ENCODE peak calls at places on chromosome 11, in six cellular contexts. J is GM13977, W is body of pancreas, Z is transverse colon, U is heart left ventricle, D is breast epithelium. O is an unnamed sample.

GRCh38 chr11:19952101-19952605 is 208.1 kb downstream of the DBX1 start:
- DNase-seq in J (no peak), W (no peak), Z (no peak), U (no peak), D (no peak), O (no peak)

GRCh38 chr11:45859661-45860140 is 12.4 kb downstream of the CRY2 start:
- DNase-seq in J (no peak), W (peak; percentile 96), Z (peak; percentile 94), U (peak; percentile 95), D (peak; percentile 89), O (no peak)

GRCh38 chr11:34819740-34820482 is 96.3 kb downstream of the APIP start:
- DNase-seq in J (no peak), W (no peak), Z (no peak), U (no peak), D (no peak), O (no peak)

GRCh38 chr11:72589802-72590761 is 84.1 kb downstream of the PDE2A start:
- DNase-seq in J (peak; percentile 64), W (peak; percentile 66), Z (peak; percentile 53), U (no peak), D (no peak), O (peak; percentile 64)

GRCh38 chr11:92702771-92703170 is 266.7 kb upstream of the MTNR1B start:
- DNase-seq in J (no peak), W (no peak), Z (no peak), U (no peak), D (no peak), O (no peak)

GRCh38 chr11:122230387-122230760 is 114.4 kb upstream of the BLID start:
- DNase-seq in J (no peak), W (no peak), Z (no peak), U (no peak), D (no peak), O (no peak)

GRCh38 chr11:127521413-127521812 is 520.8 kb upstream of the KIRREL3 start:
- DNase-seq in J (no peak), W (no peak), Z (no peak), U (no peak), D (no peak), O (no peak)

GRCh38 chr11:35272391-35272821 is 133.4 kb downstream of the CD44 start:
- DNase-seq in J (peak; percentile 56), W (no peak), Z (peak; percentile 12), U (no peak), D (no peak), O (no peak)

GRCh38 chr11:57348636-57349323 is 10.6 kb downstream of the P2RX3 start:
- DNase-seq in J (no peak), W (no peak), Z (no peak), U (no peak), D (no peak), O (no peak)

GRCh38 chr11:113043704-113044103 is 82.5 kb downstream of the NCAM1 start:
- DNase-seq in J (no peak), W (no peak), Z (no peak), U (no peak), D (no peak), O (no peak)

GRCh38 chr11:134347441-134347840 is 15.7 kb downstream of the GLB1L2 start:
- DNase-seq in J (no peak), W (no peak), Z (no peak), U (no peak), D (no peak), O (no peak)

GRCh38 chr11:76728778-76729177 is 54.4 kb upstream of the TSKU start:
- DNase-seq in J (no peak), W (no peak), Z (no peak), U (no peak), D (no peak), O (no peak)

GRCh38 chr11:128453444-128454336 is 133.7 kb downstream of the ETS1 start:
- DNase-seq in J (no peak), W (peak; percentile 65), Z (peak; percentile 62), U (peak; percentile 63), D (peak; percentile 86), O (no peak)

GRCh38 chr11:17439316-17439782 is 37.3 kb downstream of the ABCC8 start:
- DNase-seq in J (no peak), W (peak; percentile 35), Z (no peak), U (no peak), D (no peak), O (peak; percentile 12)

GRCh38 chr11:44574620-44575287 is 9.3 kb downstream of the CD82 start:
- DNase-seq in J (no peak), W (no peak), Z (no peak), U (no peak), D (peak; percentile 72), O (peak; percentile 27)

GRCh38 chr11:109034341-109034696 is 369.4 kb downstream of the DDX10 start:
- DNase-seq in J (no peak), W (no peak), Z (no peak), U (no peak), D (no peak), O (no peak)

DNA sequence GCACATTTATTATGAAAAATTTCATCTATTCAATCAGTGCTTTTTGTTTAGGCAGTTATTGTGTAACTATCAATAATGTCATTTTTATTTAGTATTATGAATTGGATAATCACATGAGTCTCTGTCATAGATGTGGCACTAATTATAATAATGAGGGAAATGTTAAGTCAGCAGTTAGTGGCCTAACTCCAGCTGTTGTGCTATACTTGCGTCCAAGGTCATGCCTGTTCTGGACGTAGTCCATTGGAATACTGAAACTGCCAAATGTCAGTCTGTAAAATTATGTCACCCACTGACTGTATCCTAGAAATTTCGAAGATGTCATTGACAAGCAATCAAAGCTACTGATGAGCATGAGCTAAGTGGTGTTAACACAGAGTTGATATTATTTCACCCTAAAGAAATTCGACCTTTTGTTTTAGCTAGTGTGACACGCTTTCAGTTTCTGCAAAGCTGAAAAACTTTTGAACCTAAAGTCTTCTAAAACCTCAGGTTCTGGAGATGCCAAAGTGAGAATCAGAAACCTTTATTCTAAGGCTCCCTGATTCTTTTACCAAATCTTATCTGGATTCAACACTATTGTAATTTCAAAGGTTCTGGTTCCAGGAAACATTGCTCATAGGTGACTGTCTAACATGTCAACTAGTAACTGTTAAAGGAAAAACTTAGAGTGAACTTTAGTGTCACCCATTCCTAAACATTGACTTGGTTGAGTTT is 14.8 kb upstream of the ME3 start:
- DNase-seq in J (no peak), W (peak; percentile 32), Z (no peak), U (no peak), D (no peak), O (no peak)
- TF ChIP-seq CTCF in J (no peak), W (no peak), Z (no peak), U (no peak), D (no peak), O (no peak)

GRCh38 chr11:126522152-126522551 is 166.7 kb downstream of the ST3GAL4 start:
- DNase-seq in J (no peak), W (no peak), Z (no peak), U (no peak), D (no peak), O (no peak)

GRCh38 chr11:126521196-126521595 is 165.7 kb downstream of the ST3GAL4 start:
- DNase-seq in J (no peak), W (no peak), Z (no peak), U (no peak), D (no peak), O (no peak)

GRCh38 chr11:126518130-126518995 is 162.9 kb downstream of the ST3GAL4 start:
- DNase-seq in J (no peak), W (no peak), Z (no peak), U (no peak), D (no peak), O (no peak)

GRCh38 chr11:126518996-126519351 is 163.5 kb downstream of the ST3GAL4 start:
- DNase-seq in J (no peak), W (no peak), Z (no peak), U (no peak), D (no peak), O (no peak)

DNA sequence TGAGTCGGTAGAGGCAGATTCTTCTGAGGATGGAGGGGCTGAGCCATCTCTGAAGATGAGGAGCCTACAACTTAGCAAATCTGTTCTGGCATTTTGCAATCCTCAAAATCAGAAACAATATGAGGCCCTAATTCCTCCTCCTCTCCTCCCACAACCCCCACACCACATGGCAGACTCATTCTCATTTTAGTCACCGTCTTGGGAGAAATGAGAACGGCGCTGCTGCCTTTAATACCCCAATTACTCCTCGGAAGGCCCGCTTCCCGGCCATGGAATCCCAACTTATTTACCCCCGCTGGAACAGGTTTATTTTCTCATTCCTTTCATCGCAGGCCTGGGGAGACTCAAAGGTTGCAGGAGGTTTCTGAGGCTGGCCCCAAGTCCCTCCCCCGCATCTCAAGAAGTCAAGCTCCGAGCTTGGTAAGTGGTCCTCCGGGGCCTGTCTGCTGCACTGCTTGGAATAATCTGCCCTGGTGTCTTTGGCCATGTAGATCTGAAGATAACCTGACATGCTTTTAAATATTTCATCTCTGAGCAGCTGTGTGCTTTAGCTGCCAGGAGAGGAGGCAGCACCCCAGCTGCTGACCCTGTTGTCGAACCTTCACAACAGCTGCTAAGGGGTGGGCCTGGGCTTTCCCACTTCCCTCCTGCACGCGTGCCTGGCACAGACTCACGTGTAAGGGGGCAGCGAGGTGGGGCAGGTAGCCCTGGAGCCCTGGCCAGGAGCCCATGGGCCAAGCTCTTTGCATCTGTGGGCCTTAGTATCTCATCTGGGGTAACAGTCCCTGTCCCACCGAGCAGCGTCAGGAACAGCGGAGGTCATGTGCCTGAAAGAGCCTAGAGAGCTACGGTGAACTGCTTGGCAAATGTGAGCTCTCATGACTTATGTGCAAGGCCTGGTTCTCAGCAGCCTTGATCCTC is 164.4 kb downstream of the ST3GAL4 start:
- DNase-seq in J (no peak), W (no peak), Z (no peak), U (no peak), D (no peak), O (no peak)
- TF ChIP-seq CTCF in J (no peak), W (no peak), Z (no peak), U (no peak), D (no peak), O (no peak)

DNA sequence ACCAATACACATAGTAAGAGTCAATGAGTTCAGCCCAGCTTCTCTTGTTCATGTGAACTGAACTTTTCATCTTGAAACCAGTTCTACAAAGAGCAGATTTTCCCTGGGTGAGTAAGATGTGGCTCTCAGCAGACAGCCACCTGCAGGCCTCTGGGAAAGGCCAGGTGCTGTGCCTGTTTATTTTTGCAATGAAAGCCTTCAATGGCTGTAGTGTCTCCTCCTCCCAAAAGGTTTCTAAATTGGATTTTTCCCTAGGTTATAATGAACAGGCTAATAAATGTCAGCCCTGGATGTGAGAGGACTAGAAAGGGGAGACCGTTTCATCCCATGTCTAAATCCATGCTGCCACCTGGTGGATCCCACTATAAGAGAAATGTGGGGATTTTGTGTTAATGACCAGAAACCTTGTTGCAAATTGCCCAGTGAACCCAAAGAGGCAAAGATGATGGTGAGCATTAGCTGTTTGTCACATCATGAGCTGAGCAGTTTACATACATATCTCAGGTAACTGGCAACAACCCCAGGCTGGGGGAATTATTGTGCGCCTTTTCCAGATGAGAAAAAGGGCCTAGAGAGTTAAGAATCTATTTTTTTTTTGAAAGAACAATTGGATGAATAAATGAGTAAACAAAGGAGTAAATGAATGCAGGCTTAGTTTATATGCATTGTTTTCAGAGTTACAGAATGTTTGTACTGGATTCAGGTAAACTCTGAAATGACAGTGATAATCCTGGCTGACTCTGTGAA is 12.7 kb downstream of the C11orf91 start:
- DNase-seq in J (peak; percentile 51), W (peak; percentile 52), Z (no peak), U (no peak), D (no peak), O (peak; percentile 75)
- TF ChIP-seq CTCF in J (peak; percentile 58), W (peak; percentile 62), Z (peak; percentile 67), U (peak; percentile 74), D (peak; percentile 60), O (peak; percentile 49)

DNA sequence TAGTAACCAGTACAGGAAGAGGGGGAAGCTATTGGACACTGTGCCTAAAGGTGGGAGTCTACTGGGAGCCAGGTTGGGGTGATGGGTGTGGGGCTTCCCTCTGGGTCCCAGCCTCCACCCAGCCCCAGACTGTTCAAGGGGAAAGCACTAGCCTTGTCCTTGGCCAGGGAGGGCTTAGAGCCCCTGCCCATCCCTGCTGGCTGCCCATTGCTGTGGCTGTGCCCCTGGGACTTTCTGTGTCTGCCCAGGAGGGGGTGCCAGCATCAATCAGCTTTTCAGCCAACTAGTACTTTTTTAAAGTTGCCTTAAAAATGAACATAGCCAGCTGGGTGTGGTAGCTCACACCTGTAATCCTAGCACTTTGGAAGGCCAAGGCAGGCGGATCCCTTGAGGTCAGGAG is 19.9 kb downstream of the INCENP start:
- DNase-seq in J (no peak), W (no peak), Z (no peak), U (no peak), D (peak; percentile 10), O (no peak)
- TF ChIP-seq CTCF in J (no peak), W (no peak), Z (no peak), U (no peak), D (no peak), O (no peak)